ENCODE peak calls at places on chromosomes 13 and 19, in seven cellular contexts. E, O, A, X, Z, F and U are unnamed samples.

GRCh38 chr19:41997121-41997850 is 3.3 kb upstream of the ATP1A3 start:
- DNase-seq in E (peak), O (peak), F (peak), X (peak), Z (peak), A (peak), U (peak)

GRCh38 chr19:45158503-45159026 is 2.2 kb downstream of the NKPD1 start:
- DNase-seq in A (no peak), O (no peak), F (no peak), Z (no peak), X (no peak), E (no peak), U (no peak)

GRCh38 chr13:95924389-95924994 is 128.7 kb downstream of the UGGT2 start:
- DNase-seq in E (no peak), F (no peak), A (no peak), Z (peak), O (peak), X (peak), U (peak)

GRCh38 chr13:102141625-102142472 is 260.0 kb downstream of the FGF14 start:
- DNase-seq in E (no peak), O (peak), X (peak), Z (peak), A (no peak), F (no peak), U (peak)

GRCh38 chr13:73803997-73804396 is 330.2 kb downstream of the KLF12 start:
- DNase-seq in Z (peak), O (peak), X (no peak), A (no peak), E (no peak), F (no peak), U (no peak)

GRCh38 chr19:43692882-43693281 is 22.9 kb upstream of the PLAUR start:
- DNase-seq in F (no peak), X (peak), E (no peak), Z (no peak), A (no peak), O (no peak), U (no peak)

GRCh38 chr19:45251452-45252354 is 632 bp downstream of the MARK4 start:
- DNase-seq in F (peak), Z (peak), X (no peak), E (no peak), O (no peak), A (no peak), U (peak)

GRCh38 chr13:20550799-20551198 is 16.2 kb upstream of the IFT88 start:
- DNase-seq in O (no peak), X (no peak), A (no peak), Z (no peak), F (no peak), E (no peak), U (no peak)

GRCh38 chr19:34154401-34154800 is 17.9 kb upstream of the LSM14A start:
- DNase-seq in E (no peak), F (no peak), A (no peak), O (no peak), Z (no peak), X (no peak), U (no peak)

GRCh38 chr13:46295531-46296464 is 84.1 kb downstream of the LRRC63 start:
- DNase-seq in E (no peak), F (no peak), X (peak), A (no peak), Z (peak), O (peak), U (no peak)

GRCh38 chr13:36421447-36421846 is 10.8 kb upstream of the CCNA1 start:
- DNase-seq in Z (no peak), F (no peak), E (no peak), A (no peak), X (no peak), O (no peak), U (no peak)

GRCh38 chr13:24664726-24665409 is 15.3 kb upstream of the ATP12A start:
- DNase-seq in Z (no peak), O (peak), X (peak), E (no peak), F (no peak), A (no peak), U (peak)

GRCh38 chr13:47904891-47905290 is 96.2 kb downstream of the SUCLA2 start:
- DNase-seq in O (no peak), X (no peak), E (no peak), A (no peak), Z (no peak), F (no peak), U (no peak)
- H3K18ac ChIP-seq in O (no peak), X (no peak), E (no peak), A (no peak), Z (no peak), F (no peak), U (no peak)

GRCh38 chr19:53504903-53505302 is 33.0 kb upstream of the ZNF331 start:
- DNase-seq in A (no peak), E (no peak), Z (no peak), F (no peak), X (no peak), O (no peak), U (no peak)
- H3K18ac ChIP-seq in A (no peak), E (no peak), Z (no peak), F (no peak), X (no peak), O (no peak), U (no peak)

GRCh38 chr19:1004803-1005664 is 4.8 kb downstream of the GRIN3B start:
- DNase-seq in F (no peak), A (no peak), E (no peak), X (no peak), Z (no peak), O (no peak), U (no peak)
- H3K18ac ChIP-seq in F (no peak), A (peak), E (no peak), X (no peak), Z (no peak), O (no peak), U (no peak)

GRCh38 chr13:112972867-112973576 is 4.0 kb downstream of the MCF2L start:
- DNase-seq in F (no peak), O (no peak), E (no peak), X (no peak), Z (no peak), A (no peak), U (no peak)
- H3K18ac ChIP-seq in F (no peak), O (no peak), E (no peak), X (no peak), Z (no peak), A (peak), U (no peak)

GRCh38 chr19:38209152-38209551 is 14.9 kb downstream of the DPF1 start:
- DNase-seq in E (peak), Z (no peak), O (no peak), X (no peak), F (peak), A (no peak), U (no peak)
- H3K18ac ChIP-seq in E (peak), Z (no peak), O (no peak), X (no peak), F (peak), A (peak), U (no peak)

GRCh38 chr13:112741835-112742570 is 52.2 kb downstream of the ATP11A start:
- DNase-seq in X (no peak), E (no peak), Z (no peak), O (no peak), A (no peak), F (no peak), U (no peak)

GRCh38 chr13:112742583-112742982 is 52.7 kb downstream of the ATP11A start:
- DNase-seq in X (no peak), F (no peak), E (no peak), O (no peak), Z (no peak), A (no peak), U (no peak)

GRCh38 chr13:112738606-112739005 is 48.8 kb downstream of the ATP11A start:
- DNase-seq in E (no peak), Z (no peak), X (no peak), F (no peak), A (no peak), O (no peak), U (no peak)

GRCh38 chr13:112741185-112741755 is 51.4 kb downstream of the ATP11A start:
- DNase-seq in Z (no peak), X (no peak), O (no peak), A (no peak), F (no peak), E (no peak), U (no peak)

GRCh38 chr13:112740502-112741131 is 50.8 kb downstream of the ATP11A start:
- DNase-seq in A (no peak), X (peak), E (no peak), Z (peak), F (no peak), O (peak), U (no peak)
- H3K18ac ChIP-seq in A (no peak), X (no peak), E (no peak), Z (peak), F (no peak), O (peak), U (no peak)

GRCh38 chr19:9149976-9150375 is 9.8 kb downstream of the ZNF317 start:
- DNase-seq in F (no peak), E (no peak), A (no peak), Z (no peak), O (no peak), X (no peak), U (no peak)
- H3K18ac ChIP-seq in F (no peak), E (no peak), A (no peak), Z (no peak), O (no peak), X (no peak), U (no peak)

GRCh38 chr19:50722248-50723013 is 733 bp upstream of the CLEC11A start:
- DNase-seq in Z (no peak), X (no peak), A (no peak), E (no peak), F (no peak), O (peak), U (no peak)

GRCh38 chr19:50723735-50724521 is 764 bp downstream of the CLEC11A start:
- DNase-seq in O (no peak), E (no peak), F (no peak), Z (no peak), A (no peak), X (no peak), U (no peak)

GRCh38 chr19:50721441-50722137 is 1.6 kb upstream of the CLEC11A start:
- DNase-seq in F (no peak), X (no peak), A (no peak), E (no peak), Z (no peak), O (no peak), U (no peak)

GRCh38 chr19:50724522-50725217 is 1.5 kb downstream of the CLEC11A start:
- DNase-seq in O (peak), A (peak), Z (peak), F (peak), E (peak), X (peak), U (peak)

DNA sequence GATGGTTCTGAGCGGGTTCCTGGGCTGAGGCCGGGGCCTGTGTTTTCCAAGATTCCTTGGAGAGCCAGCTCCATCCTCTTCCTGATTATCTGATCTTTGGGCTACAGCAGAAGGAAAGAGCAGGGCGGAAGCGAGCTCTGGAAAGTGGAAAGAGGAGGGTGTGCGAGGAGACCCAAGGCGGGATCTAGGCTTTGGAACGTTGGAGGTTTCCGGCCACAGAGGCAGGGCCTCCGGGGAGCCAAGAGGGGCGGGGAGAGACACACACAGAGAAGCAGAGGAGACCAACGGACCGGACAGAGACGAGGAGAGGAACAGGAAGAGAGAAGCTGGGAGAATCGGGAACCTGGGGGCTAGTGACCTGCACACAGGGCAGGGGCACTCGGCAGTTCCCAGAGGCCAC is at the start of gene CLEC11A:
- DNase-seq in E (no peak), A (no peak), Z (no peak), F (no peak), O (peak), X (no peak), U (peak)
- H3K18ac ChIP-seq in E (no peak), A (peak), Z (no peak), F (peak), O (peak), X (peak), U (peak)